ENCODE peak calls at places on chromosomes 13 and 19, in four cellular contexts. One of them, this sample, is unnamed. For H3K4me1, the result is how much of the 10 kb centered on the place peaks cover.

GRCh38 chr19:1018932-1019615 is 1.8 kb downstream of the TMEM259 start:
- DNase-seq in A673: no peak
- DNase-seq in GM23248: no peak
- DNase-seq in fibroblast of lung: no peak
- DNase-seq in this sample: no peak

GRCh38 chr19:5286465-5287029 is 54.1 kb downstream of the PTPRS start:
- DNase-seq in fibroblast of lung: no peak
- DNase-seq in GM23248: no peak
- DNase-seq in A673: no peak
- DNase-seq in this sample: no peak

GRCh38 chr13:77860621-77861020 is 58.0 kb downstream of the EDNRB start:
- DNase-seq in fibroblast of lung: peak
- DNase-seq in A673: peak
- DNase-seq in GM23248: peak
- DNase-seq in this sample: peak

GRCh38 chr13:106183410-106184128 is 351.9 kb downstream of the EFNB2 start:
- DNase-seq in GM23248: no peak
- DNase-seq in fibroblast of lung: no peak
- DNase-seq in A673: peak
- DNase-seq in this sample: no peak

GRCh38 chr19:6590458-6591319 is at the start of gene CD70:
- DNase-seq in fibroblast of lung: peak
- DNase-seq in A673: peak
- DNase-seq in GM23248: peak
- DNase-seq in this sample: no peak

GRCh38 chr13:67036694-67037093 is 193.4 kb downstream of the PCDH9 start:
- DNase-seq in A673: no peak
- DNase-seq in fibroblast of lung: no peak
- DNase-seq in GM23248: no peak
- DNase-seq in this sample: no peak

GRCh38 chr13:99517984-99518383 is 16.7 kb downstream of the TM9SF2 start:
- DNase-seq in GM23248: no peak
- DNase-seq in fibroblast of lung: no peak
- DNase-seq in A673: no peak
- DNase-seq in this sample: no peak

GRCh38 chr13:110486061-110486780 is 75.3 kb downstream of the RAB20 start:
- DNase-seq in A673: no peak
- DNase-seq in fibroblast of lung: no peak
- DNase-seq in GM23248: no peak
- DNase-seq in this sample: no peak

GRCh38 chr19:3979674-3980352 is 5.5 kb downstream of the EEF2 start:
- DNase-seq in fibroblast of lung: no peak
- DNase-seq in GM23248: peak
- DNase-seq in A673: no peak
- DNase-seq in this sample: no peak

GRCh38 chr13:43785681-43786471 is 896 bp downstream of the ENOX1 start:
- DNase-seq in GM23248: peak
- DNase-seq in A673: peak
- DNase-seq in fibroblast of lung: peak
- DNase-seq in this sample: peak

GRCh38 chr13:109782066-109782822 is 4.1 kb downstream of the IRS2 start:
- DNase-seq in GM23248: peak
- DNase-seq in A673: peak
- DNase-seq in fibroblast of lung: no peak
- DNase-seq in this sample: no peak

GRCh38 chr19:3304871-3305423 is 61.4 kb upstream of the NFIC start:
- DNase-seq in GM23248: peak
- DNase-seq in A673: peak
- DNase-seq in fibroblast of lung: peak
- DNase-seq in this sample: peak

GRCh38 chr13:25478186-25478585 is 106.4 kb downstream of the ATP8A2 start:
- DNase-seq in fibroblast of lung: peak
- DNase-seq in A673: no peak
- DNase-seq in GM23248: no peak
- DNase-seq in this sample: peak

GRCh38 chr13:64850017-64850416 is 2380.1 kb downstream of the PCDH9 start:
- DNase-seq in fibroblast of lung: no peak
- DNase-seq in GM23248: no peak
- DNase-seq in A673: no peak
- DNase-seq in this sample: no peak

GRCh38 chr19:17136026-17136425 is 60.4 kb downstream of the MYO9B start:
- DNase-seq in A673: no peak
- DNase-seq in GM23248: peak
- DNase-seq in fibroblast of lung: peak
- DNase-seq in this sample: no peak

GRCh38 chr19:14516746-14517438 is 1.3 kb downstream of the DNAJB1 start:
- DNase-seq in fibroblast of lung: no peak
- DNase-seq in GM23248: peak
- DNase-seq in A673: no peak
- DNase-seq in this sample: no peak

GRCh38 chr13:49046002-49046401 is 70.3 kb downstream of the FNDC3A start:
- DNase-seq in fibroblast of lung: peak
- DNase-seq in A673: no peak
- DNase-seq in GM23248: peak
- DNase-seq in this sample: no peak

GRCh38 chr13:78121459-78122348 is 203.1 kb upstream of the EDNRB start:
- DNase-seq in GM23248: peak
- DNase-seq in fibroblast of lung: peak
- DNase-seq in A673: peak
- DNase-seq in this sample: peak

GRCh38 chr19:2332341-2333026 is 4.0 kb downstream of the SPPL2B start:
- DNase-seq in GM23248: no peak
- DNase-seq in fibroblast of lung: no peak
- DNase-seq in A673: peak
- DNase-seq in this sample: no peak

GRCh38 chr13:74886496-74886895 is 595.5 kb downstream of the TBC1D4 start:
- DNase-seq in fibroblast of lung: peak
- DNase-seq in GM23248: peak
- DNase-seq in A673: no peak
- DNase-seq in this sample: peak

GRCh38 chr19:10568444-10568825 is 344 bp downstream of the CDKN2D start:
- DNase-seq in A673: no peak
- DNase-seq in GM23248: peak
- DNase-seq in fibroblast of lung: no peak
- DNase-seq in this sample: peak

GRCh38 chr13:25249001-25249543 is 38.2 kb downstream of the MTMR6 start:
- DNase-seq in A673: peak
- DNase-seq in GM23248: peak
- DNase-seq in fibroblast of lung: peak
- DNase-seq in this sample: peak

GRCh38 chr13:87954116-87954515 is 282.9 kb downstream of the SLITRK5 start:
- DNase-seq in fibroblast of lung: peak
- DNase-seq in A673: peak
- DNase-seq in GM23248: no peak
- DNase-seq in this sample: peak

GRCh38 chr13:41056996-41057711 is 4.2 kb upstream of the WBP4 start:
- DNase-seq in A673: no peak
- DNase-seq in fibroblast of lung: no peak
- DNase-seq in GM23248: no peak
- DNase-seq in this sample: no peak

GRCh38 chr13:66329988-66330429 is 900.1 kb downstream of the PCDH9 start:
- DNase-seq in A673: peak
- DNase-seq in fibroblast of lung: peak
- DNase-seq in GM23248: no peak
- DNase-seq in this sample: no peak

GRCh38 chr19:48393559-48394330 is at the start of gene GRIN2D:
- DNase-seq in GM23248: peak
- DNase-seq in A673: peak
- DNase-seq in fibroblast of lung: peak
- DNase-seq in this sample: peak
- TF ChIP-seq EZH2 in GM23248: no peak
- TF ChIP-seq EZH2 in A673: no peak
- TF ChIP-seq EZH2 in fibroblast of lung: peak
- TF ChIP-seq EZH2 in this sample: no peak

GRCh38 chr19:21602105-21602658 is 96.8 kb downstream of the ZNF429 start:
- DNase-seq in GM23248: no peak
- DNase-seq in A673: no peak
- DNase-seq in fibroblast of lung: no peak
- DNase-seq in this sample: no peak
- H3K4me1 ChIP-seq in GM23248: under half
- H3K4me1 ChIP-seq in A673: under half
- H3K4me1 ChIP-seq in fibroblast of lung: under half
- H3K4me1 ChIP-seq in this sample: under half

GRCh38 chr19:13012690-13013608 is 17.7 kb downstream of the NFIX start:
- DNase-seq in A673: peak
- DNase-seq in GM23248: peak
- DNase-seq in fibroblast of lung: peak
- DNase-seq in this sample: peak
- TF ChIP-seq EZH2 in A673: no peak
- TF ChIP-seq EZH2 in GM23248: no peak
- TF ChIP-seq EZH2 in fibroblast of lung: no peak
- TF ChIP-seq EZH2 in this sample: no peak

GRCh38 chr19:46952874-46953273 is 66.8 kb upstream of the NPAS1 start:
- DNase-seq in fibroblast of lung: no peak
- DNase-seq in GM23248: no peak
- DNase-seq in A673: no peak
- DNase-seq in this sample: no peak

GRCh38 chr19:46954502-46955004 is 65.1 kb upstream of the NPAS1 start:
- DNase-seq in A673: no peak
- DNase-seq in GM23248: no peak
- DNase-seq in fibroblast of lung: no peak
- DNase-seq in this sample: no peak

GRCh38 chr19:46951236-46951986 is 68.2 kb upstream of the NPAS1 start:
- DNase-seq in A673: peak
- DNase-seq in fibroblast of lung: peak
- DNase-seq in GM23248: peak
- DNase-seq in this sample: peak

GRCh38 chr19:46953955-46954501 is 65.6 kb upstream of the NPAS1 start:
- DNase-seq in fibroblast of lung: no peak
- DNase-seq in GM23248: no peak
- DNase-seq in A673: no peak
- DNase-seq in this sample: no peak

GRCh38 chr19:46950526-46951235 is 69.0 kb upstream of the NPAS1 start:
- DNase-seq in GM23248: no peak
- DNase-seq in A673: no peak
- DNase-seq in fibroblast of lung: no peak
- DNase-seq in this sample: no peak
- H3K4me1 ChIP-seq in GM23248: under half
- H3K4me1 ChIP-seq in A673: under half
- H3K4me1 ChIP-seq in fibroblast of lung: under half
- H3K4me1 ChIP-seq in this sample: under half

GRCh38 chr19:57934820-57935665 is at the start of gene ZNF418:
- DNase-seq in A673: peak
- DNase-seq in GM23248: peak
- DNase-seq in fibroblast of lung: peak
- DNase-seq in this sample: no peak

GRCh38 chr19:57941593-57941992 is 5.9 kb downstream of the ZNF256 start:
- DNase-seq in fibroblast of lung: no peak
- DNase-seq in GM23248: no peak
- DNase-seq in A673: no peak
- DNase-seq in this sample: no peak

DNA sequence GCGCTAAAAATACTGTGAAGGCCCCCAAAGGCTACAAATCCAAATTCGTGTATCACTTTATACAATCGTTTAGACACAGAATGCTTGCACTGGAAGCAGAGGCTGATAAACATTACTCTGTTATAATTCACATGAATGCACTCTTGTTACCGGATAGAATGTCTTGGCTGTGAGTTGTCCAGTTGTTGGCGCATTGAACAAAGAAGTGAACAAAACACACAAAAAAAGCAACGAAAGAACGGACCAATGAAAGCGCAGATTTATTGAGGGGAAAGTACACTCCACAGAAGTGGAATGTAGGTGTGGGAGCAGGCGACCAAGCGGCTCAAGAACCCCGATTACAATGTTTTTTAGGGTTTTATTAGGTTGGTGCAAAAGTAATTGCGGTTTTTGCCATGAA is 529 bp upstream of the ZNF418 start:
- DNase-seq in GM23248: no peak
- DNase-seq in A673: no peak
- DNase-seq in fibroblast of lung: no peak
- DNase-seq in this sample: no peak
- TF ChIP-seq EZH2 in GM23248: no peak
- TF ChIP-seq EZH2 in A673: no peak
- TF ChIP-seq EZH2 in fibroblast of lung: no peak
- TF ChIP-seq EZH2 in this sample: no peak

DNA sequence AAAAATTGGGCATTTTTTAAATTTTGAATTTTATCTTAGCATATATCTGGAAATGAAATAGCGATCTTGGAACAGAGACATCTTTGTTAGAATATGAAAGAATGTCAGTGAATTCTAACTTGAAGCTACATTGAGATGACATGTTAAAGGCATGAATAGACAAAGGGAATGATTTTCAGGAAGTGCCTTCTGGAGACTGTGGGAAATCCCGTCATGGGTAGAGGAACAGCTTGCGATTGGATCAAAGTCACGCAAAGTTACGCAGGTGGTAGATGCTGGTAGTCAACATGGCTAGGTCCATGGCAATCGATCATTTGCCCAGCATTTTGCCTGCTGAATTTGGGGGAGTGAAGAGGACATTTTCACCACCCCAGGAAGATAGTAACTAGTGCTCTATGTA is 43.5 kb downstream of the LRCH1 start:
- DNase-seq in A673: no peak
- DNase-seq in fibroblast of lung: no peak
- DNase-seq in GM23248: no peak
- DNase-seq in this sample: no peak
- H3K4me1 ChIP-seq in A673: half or more
- H3K4me1 ChIP-seq in fibroblast of lung: under half
- H3K4me1 ChIP-seq in GM23248: under half
- H3K4me1 ChIP-seq in this sample: under half

DNA sequence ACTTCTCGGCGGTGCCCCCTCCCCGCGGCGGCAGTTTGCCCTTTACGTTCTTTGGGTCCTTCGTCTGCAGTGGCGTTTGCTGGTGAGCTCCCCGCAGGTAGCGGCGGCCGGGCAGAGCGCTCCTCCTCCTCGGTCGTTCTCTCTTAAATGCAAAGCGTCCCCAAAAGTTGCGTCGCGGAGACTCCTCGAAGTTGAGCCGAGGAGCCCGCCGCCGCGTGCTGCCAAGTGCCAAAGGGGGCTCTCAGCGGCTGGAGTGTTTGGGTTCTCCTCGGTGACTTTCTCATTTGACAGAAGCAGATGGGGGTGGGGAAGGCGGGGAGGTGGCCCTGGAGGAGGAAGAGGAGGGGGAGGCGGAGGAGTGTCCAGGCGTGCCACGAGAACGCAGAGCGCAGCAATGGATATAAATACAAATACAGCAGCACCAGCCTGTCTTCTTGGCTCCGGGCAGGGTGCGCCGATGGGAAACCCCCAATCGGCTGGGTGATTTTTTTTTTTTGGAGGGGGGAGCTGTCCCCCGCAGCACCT is at the start of gene SOX21:
- DNase-seq in GM23248: peak
- DNase-seq in fibroblast of lung: no peak
- DNase-seq in A673: no peak
- DNase-seq in this sample: peak
- TF ChIP-seq EZH2 in GM23248: no peak
- TF ChIP-seq EZH2 in fibroblast of lung: no peak
- TF ChIP-seq EZH2 in A673: no peak
- TF ChIP-seq EZH2 in this sample: no peak

This sample was measured in PC-3.